ENCODE peak calls at places on chromosome 7, in nine cellular contexts. A is neural progenitor cell, U is HCT116, N is hepatocyte, V is GM23338, Y is OCI-LY7, M is PC-3, J is MM.1S, P is SK-N-SH. R is an unnamed sample.

GRCh38 chr7:31006864-31007263 is 43.1 kb downstream of the GHRHR start:
- DNase-seq in U (no peak), A (no peak), Y (no peak), J (no peak), V (no peak), M (no peak), N (no peak), P (no peak), R (no peak)

GRCh38 chr7:140218656-140219055 is 41.9 kb upstream of the KDM7A start:
- DNase-seq in J (no peak), M (no peak), V (no peak), A (no peak), U (no peak), N (no peak), P (no peak), Y (no peak), R (no peak)

GRCh38 chr7:27346531-27347260 is 104.1 kb downstream of the EVX1 start:
- DNase-seq in A (no peak), V (peak; percentile 33), U (peak; percentile 12), M (peak; percentile 99), Y (no peak), J (no peak), P (peak; percentile 4), N (peak; percentile 92), R (peak; percentile 68)

GRCh38 chr7:1045038-1045726 is 836 bp downstream of the GPR146 start:
- DNase-seq in J (no peak), Y (no peak), V (no peak), M (no peak), A (no peak), P (no peak), N (no peak), U (no peak), R (no peak)

GRCh38 chr7:105439174-105439893 is 50.6 kb upstream of the SRPK2 start:
- DNase-seq in U (no peak), A (no peak), M (peak; percentile 71), P (peak; percentile 32), N (no peak), Y (no peak), V (no peak), J (no peak), R (peak; percentile 91)

GRCh38 chr7:139362302-139362701 is 2.6 kb downstream of the LUC7L2 start:
- DNase-seq in M (no peak), N (no peak), V (peak; percentile 70), Y (no peak), J (no peak), A (peak; percentile 53), P (no peak), U (no peak), R (no peak)

GRCh38 chr7:22860784-22861482 is 38.3 kb upstream of the TOMM7 start:
- DNase-seq in P (peak; percentile 42), A (peak; percentile 4), J (no peak), V (peak; percentile 61), Y (peak; percentile 40), U (no peak), M (peak; percentile 36), N (no peak), R (no peak)

GRCh38 chr7:138720286-138720685 is 19.1 kb upstream of the SVOPL start:
- DNase-seq in U (no peak), N (no peak), M (no peak), A (no peak), Y (no peak), V (no peak), J (no peak), P (no peak), R (peak; percentile 61)

GRCh38 chr7:21526007-21526406 is 16.8 kb upstream of the DNAH11 start:
- DNase-seq in J (peak; percentile 15), V (peak; percentile 51), Y (peak; percentile 18), N (no peak), A (no peak), U (peak; percentile 4), P (peak; percentile 21), M (peak; percentile 40), R (peak; percentile 26)

GRCh38 chr7:144391014-144391413 is 12.5 kb downstream of the NOBOX start:
- DNase-seq in J (no peak), P (no peak), M (no peak), V (no peak), Y (no peak), A (no peak), U (no peak), N (no peak), R (no peak)
- H2AFZ ChIP-seq in J (peak overlapping the region; percentile 61), P (no peak overlapping the region), M (no peak overlapping the region), V (no peak overlapping the region), Y (no peak overlapping the region), A (no peak overlapping the region), U (no peak overlapping the region), N (no peak overlapping the region), R (peak overlapping the region; percentile 65)

GRCh38 chr7:68070992-68071391 is 1074.4 kb downstream of the TYW1 start:
- DNase-seq in J (no peak), V (no peak), A (no peak), P (no peak), N (no peak), Y (no peak), U (no peak), M (no peak), R (no peak)

GRCh38 chr7:68073701-68074100 is 1077.1 kb downstream of the TYW1 start:
- DNase-seq in J (peak; percentile 6), V (no peak), U (no peak), A (no peak), P (no peak), N (no peak), Y (no peak), M (no peak), R (no peak)

GRCh38 chr7:68078311-68078710 is 1081.7 kb downstream of the TYW1 start:
- DNase-seq in N (no peak), V (no peak), P (no peak), U (no peak), M (no peak), Y (no peak), A (no peak), J (no peak), R (no peak)

DNA sequence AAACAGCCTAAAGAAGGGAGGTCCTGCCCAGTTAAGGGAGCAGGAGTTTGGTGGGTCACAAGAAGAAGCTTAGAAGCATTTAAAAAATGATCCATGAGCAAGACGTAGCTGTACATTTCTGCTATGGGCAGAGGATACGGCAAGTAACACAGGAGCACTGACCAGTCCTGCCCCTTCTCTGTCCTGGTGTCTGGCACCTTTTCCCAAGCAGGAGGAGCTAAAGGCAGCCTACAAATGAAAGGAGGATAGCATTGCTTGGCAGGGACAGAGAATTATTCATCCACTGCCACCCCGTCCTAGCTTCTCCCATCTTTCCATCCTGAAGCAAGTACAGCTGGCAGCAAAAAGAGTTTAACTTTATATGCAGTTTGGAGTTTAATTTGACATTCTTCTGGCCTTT is 1077.6 kb downstream of the TYW1 start:
- DNase-seq in P (no peak), V (no peak), N (no peak), J (no peak), A (no peak), M (no peak), U (no peak), Y (no peak), R (no peak)
- TF ChIP-seq EZH2phosphoT487 in P (no peak), V (no peak), N (no peak), J (no peak), A (no peak), M (no peak), U (no peak), Y (no peak), R (no peak)

GRCh38 chr7:11346312-11346711 is 372.6 kb downstream of the PHF14 start:
- DNase-seq in J (no peak), P (no peak), U (no peak), M (peak; percentile 15), A (no peak), V (no peak), Y (no peak), N (peak; percentile 30), R (no peak)

GRCh38 chr7:11343818-11344413 is 370.2 kb downstream of the PHF14 start:
- DNase-seq in A (peak; percentile 60), V (peak; percentile 76), U (peak; percentile 22), N (peak; percentile 68), P (peak; percentile 22), Y (peak; percentile 49), M (peak; percentile 78), J (peak; percentile 57), R (peak; percentile 61)

GRCh38 chr7:11343136-11343535 is 369.5 kb downstream of the PHF14 start:
- DNase-seq in M (no peak), P (no peak), A (no peak), U (no peak), V (peak; percentile 34), N (no peak), Y (no peak), J (peak; percentile 43), R (no peak)

GRCh38 chr7:11345621-11346020 is 371.9 kb downstream of the PHF14 start:
- DNase-seq in U (no peak), P (no peak), V (no peak), N (no peak), A (no peak), J (no peak), Y (no peak), M (peak; percentile 25), R (peak; percentile 59)

DNA sequence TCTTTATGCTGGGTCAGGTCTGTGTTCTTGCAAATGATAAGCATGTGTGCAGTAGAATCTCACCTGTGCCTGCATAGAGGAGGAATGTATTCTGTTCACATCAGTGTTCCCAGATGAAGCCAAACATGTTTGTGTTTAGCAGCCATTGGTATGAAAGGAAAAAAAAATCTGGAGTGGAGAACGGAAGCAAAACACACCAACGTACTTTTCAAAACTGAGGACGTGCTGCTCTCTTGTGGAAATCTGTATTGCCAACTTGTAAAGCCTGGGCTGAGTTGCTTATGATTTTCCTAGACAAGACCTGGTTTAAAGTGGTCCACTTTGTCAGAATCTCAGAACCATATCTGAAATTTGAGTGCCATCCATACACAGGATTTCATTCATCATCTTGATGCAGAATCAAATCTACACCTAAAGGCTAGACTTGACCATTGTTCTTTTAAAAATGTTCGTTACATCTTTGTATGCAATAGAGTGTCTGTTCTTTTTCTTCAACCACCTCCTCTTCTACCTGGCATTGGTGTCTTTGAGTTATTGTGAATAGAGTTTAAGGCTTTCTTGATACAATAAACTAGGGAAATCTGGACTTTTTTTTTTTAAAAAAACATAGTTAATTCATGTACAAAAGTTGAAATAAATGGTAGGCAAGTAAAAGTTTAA is 367.7 kb downstream of the PHF14 start:
- DNase-seq in N (peak; percentile 65), V (peak; percentile 54), U (peak; percentile 8), Y (no peak), P (peak; percentile 28), M (peak; percentile 61), J (no peak), A (peak; percentile 47), R (peak; percentile 39)
- H2AFZ ChIP-seq in N (peak overlapping the region; percentile 19), V (no peak overlapping the region), U (peak overlapping the region; percentile 24), Y (no peak overlapping the region), P (no peak overlapping the region), M (peak overlapping the region; percentile 70), J (no peak overlapping the region), A (peak overlapping the region; percentile 80), R (peak overlapping the region; percentile 73)

GRCh38 chr7:48803250-48803649 is 121.1 kb upstream of the CDC14C start:
- DNase-seq in J (no peak), V (no peak), N (no peak), A (no peak), P (no peak), M (no peak), Y (no peak), U (no peak), R (no peak)

GRCh38 chr7:48811071-48811470 is 113.3 kb upstream of the CDC14C start:
- DNase-seq in V (no peak), A (peak; percentile 8), J (no peak), M (no peak), U (no peak), P (no peak), N (no peak), Y (no peak), R (no peak)

DNA sequence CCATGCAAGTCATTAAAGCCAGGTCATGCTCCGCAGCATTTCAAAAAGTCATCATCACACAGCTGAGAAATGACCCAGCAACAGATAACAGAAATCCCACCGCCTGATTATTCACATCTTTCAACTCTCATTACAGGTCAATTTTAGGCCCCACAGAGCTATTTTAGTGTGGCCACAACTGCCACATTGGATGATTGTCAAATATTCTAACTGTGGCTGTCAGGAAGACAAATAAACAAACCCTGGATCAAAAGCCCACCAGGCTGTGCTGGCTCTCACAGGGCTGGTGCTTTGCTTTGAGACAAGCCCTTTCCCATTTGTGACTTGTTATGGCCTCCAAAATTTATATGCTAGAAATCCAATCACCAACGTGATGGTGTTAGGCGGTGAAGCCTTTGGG is 117.6 kb upstream of the CDC14C start:
- DNase-seq in P (no peak), V (no peak), N (no peak), U (no peak), M (no peak), A (no peak), Y (no peak), J (no peak), R (no peak)
- TF ChIP-seq EZH2phosphoT487 in P (no peak), V (no peak), N (no peak), U (no peak), M (no peak), A (no peak), Y (no peak), J (no peak), R (no peak)